ENCODE peak calls at places on chromosomes 16 and 17, in six cellular contexts. One of them, this sample, is unnamed.

GRCh38 chr16:54632322-54632721 is 298.3 kb upstream of the IRX5 start:
- DNase-seq in T47D: no peak
- DNase-seq in HCT116: no peak
- DNase-seq in K562: no peak
- DNase-seq in SK-N-SH: no peak
- DNase-seq in H1: no peak
- DNase-seq in this sample: no peak

GRCh38 chr17:61383689-61384201 is 15.9 kb upstream of the TBX2 start:
- DNase-seq in T47D: no peak
- DNase-seq in HCT116: no peak
- DNase-seq in SK-N-SH: peak
- DNase-seq in K562: no peak
- DNase-seq in H1: no peak
- DNase-seq in this sample: no peak

GRCh38 chr16:59045496-59045895 is 311.4 kb upstream of the GOT2 start:
- DNase-seq in SK-N-SH: no peak
- DNase-seq in H1: no peak
- DNase-seq in HCT116: no peak
- DNase-seq in K562: no peak
- DNase-seq in T47D: no peak
- DNase-seq in this sample: no peak

GRCh38 chr17:78307887-78308633 is 51.8 kb downstream of the SOCS3 start:
- DNase-seq in H1: no peak
- DNase-seq in T47D: no peak
- DNase-seq in K562: peak
- DNase-seq in SK-N-SH: peak
- DNase-seq in HCT116: no peak
- DNase-seq in this sample: no peak

GRCh38 chr17:74230896-74231295 is 17.5 kb downstream of the TTYH2 start:
- DNase-seq in HCT116: no peak
- DNase-seq in K562: no peak
- DNase-seq in SK-N-SH: no peak
- DNase-seq in H1: no peak
- DNase-seq in T47D: no peak
- DNase-seq in this sample: no peak

GRCh38 chr17:39169101-39169500 is 3.1 kb upstream of the ARL5C start:
- DNase-seq in SK-N-SH: no peak
- DNase-seq in K562: no peak
- DNase-seq in HCT116: no peak
- DNase-seq in T47D: no peak
- DNase-seq in H1: no peak
- DNase-seq in this sample: no peak

GRCh38 chr16:767743-768235 is 7.3 kb downstream of the MSLN start:
- DNase-seq in H1: no peak
- DNase-seq in K562: no peak
- DNase-seq in SK-N-SH: peak
- DNase-seq in HCT116: no peak
- DNase-seq in T47D: no peak
- DNase-seq in this sample: no peak

GRCh38 chr16:4663756-4664465 is 29.5 kb upstream of the NUDT16L1 start:
- DNase-seq in SK-N-SH: no peak
- DNase-seq in HCT116: no peak
- DNase-seq in T47D: no peak
- DNase-seq in K562: no peak
- DNase-seq in H1: no peak
- DNase-seq in this sample: no peak

GRCh38 chr16:75742424-75743047 is 16.2 kb upstream of the CPHXL start:
- DNase-seq in HCT116: peak
- DNase-seq in H1: no peak
- DNase-seq in SK-N-SH: no peak
- DNase-seq in K562: no peak
- DNase-seq in T47D: no peak
- DNase-seq in this sample: no peak

GRCh38 chr17:40086150-40087044 is 14.0 kb downstream of the NR1D1 start:
- DNase-seq in SK-N-SH: peak
- DNase-seq in K562: peak
- DNase-seq in HCT116: no peak
- DNase-seq in H1: peak
- DNase-seq in T47D: peak
- DNase-seq in this sample: no peak

GRCh38 chr16:622920-623280 is 7.9 kb upstream of the WFIKKN1 start:
- DNase-seq in HCT116: no peak
- DNase-seq in H1: no peak
- DNase-seq in K562: peak
- DNase-seq in T47D: no peak
- DNase-seq in SK-N-SH: no peak
- DNase-seq in this sample: no peak

GRCh38 chr17:80474933-80475915 is 1.2 kb downstream of the NPTX1 start:
- DNase-seq in HCT116: no peak
- DNase-seq in H1: peak
- DNase-seq in SK-N-SH: peak
- DNase-seq in T47D: no peak
- DNase-seq in K562: no peak
- DNase-seq in this sample: no peak

GRCh38 chr16:96935-97381 is 18.9 kb downstream of the MPG start:
- DNase-seq in K562: peak
- DNase-seq in T47D: peak
- DNase-seq in HCT116: peak
- DNase-seq in SK-N-SH: peak
- DNase-seq in H1: peak
- DNase-seq in this sample: peak

GRCh38 chr17:80005360-80006338 is 30.0 kb downstream of the TBC1D16 start:
- DNase-seq in H1: peak
- DNase-seq in T47D: peak
- DNase-seq in HCT116: peak
- DNase-seq in SK-N-SH: peak
- DNase-seq in K562: peak
- DNase-seq in this sample: no peak

GRCh38 chr16:85288869-85289660 is 176.8 kb upstream of the CIBAR2 start:
- DNase-seq in HCT116: no peak
- DNase-seq in SK-N-SH: no peak
- DNase-seq in H1: no peak
- DNase-seq in K562: no peak
- DNase-seq in T47D: no peak
- DNase-seq in this sample: no peak

GRCh38 chr16:85285681-85286065 is 173.4 kb upstream of the CIBAR2 start:
- DNase-seq in SK-N-SH: no peak
- DNase-seq in HCT116: no peak
- DNase-seq in T47D: no peak
- DNase-seq in H1: no peak
- DNase-seq in K562: no peak
- DNase-seq in this sample: no peak

GRCh38 chr16:85286066-85286712 is 173.9 kb upstream of the CIBAR2 start:
- DNase-seq in K562: no peak
- DNase-seq in T47D: no peak
- DNase-seq in H1: no peak
- DNase-seq in HCT116: no peak
- DNase-seq in SK-N-SH: peak
- DNase-seq in this sample: no peak

GRCh38 chr16:85288341-85288868 is 176.1 kb upstream of the CIBAR2 start:
- DNase-seq in HCT116: no peak
- DNase-seq in K562: no peak
- DNase-seq in H1: no peak
- DNase-seq in SK-N-SH: no peak
- DNase-seq in T47D: no peak
- DNase-seq in this sample: no peak

GRCh38 chr16:85286970-85287814 is 174.9 kb upstream of the CIBAR2 start:
- DNase-seq in HCT116: no peak
- DNase-seq in H1: no peak
- DNase-seq in K562: peak
- DNase-seq in T47D: no peak
- DNase-seq in SK-N-SH: peak
- DNase-seq in this sample: no peak
- TF ChIP-seq JUND in HCT116: no peak
- TF ChIP-seq JUND in H1: no peak
- TF ChIP-seq JUND in K562: no peak
- TF ChIP-seq JUND in T47D: no peak
- TF ChIP-seq JUND in SK-N-SH: no peak
- TF ChIP-seq JUND in this sample: no peak

GRCh38 chr17:16974569-16975265 is 2.8 kb upstream of the TNFRSF13B start:
- DNase-seq in T47D: peak
- DNase-seq in H1: peak
- DNase-seq in K562: no peak
- DNase-seq in SK-N-SH: no peak
- DNase-seq in HCT116: no peak
- DNase-seq in this sample: no peak

GRCh38 chr17:16975744-16976625 is 4.1 kb upstream of the TNFRSF13B start:
- DNase-seq in H1: peak
- DNase-seq in HCT116: no peak
- DNase-seq in SK-N-SH: no peak
- DNase-seq in K562: no peak
- DNase-seq in T47D: no peak
- DNase-seq in this sample: peak

GRCh38 chr17:16973760-16974540 is 2.0 kb upstream of the TNFRSF13B start:
- DNase-seq in SK-N-SH: no peak
- DNase-seq in HCT116: no peak
- DNase-seq in T47D: no peak
- DNase-seq in H1: peak
- DNase-seq in K562: no peak
- DNase-seq in this sample: peak

GRCh38 chr17:16976686-16977550 is 5.0 kb upstream of the TNFRSF13B start:
- DNase-seq in SK-N-SH: no peak
- DNase-seq in K562: no peak
- DNase-seq in T47D: no peak
- DNase-seq in HCT116: no peak
- DNase-seq in H1: peak
- DNase-seq in this sample: no peak

GRCh38 chr17:16975266-16975651 is 3.3 kb upstream of the TNFRSF13B start:
- DNase-seq in K562: no peak
- DNase-seq in HCT116: no peak
- DNase-seq in T47D: no peak
- DNase-seq in H1: peak
- DNase-seq in SK-N-SH: no peak
- DNase-seq in this sample: peak
- TF ChIP-seq JUND in K562: no peak
- TF ChIP-seq JUND in HCT116: no peak
- TF ChIP-seq JUND in T47D: no peak
- TF ChIP-seq JUND in H1: no peak
- TF ChIP-seq JUND in SK-N-SH: no peak
- TF ChIP-seq JUND in this sample: no peak

GRCh38 chr17:7046127-7046724 is 2.3 kb upstream of the SLC16A11 start:
- DNase-seq in K562: no peak
- DNase-seq in HCT116: peak
- DNase-seq in H1: peak
- DNase-seq in SK-N-SH: no peak
- DNase-seq in T47D: peak
- DNase-seq in this sample: no peak
- TF ChIP-seq JUND in K562: no peak
- TF ChIP-seq JUND in HCT116: no peak
- TF ChIP-seq JUND in H1: no peak
- TF ChIP-seq JUND in SK-N-SH: no peak
- TF ChIP-seq JUND in T47D: no peak
- TF ChIP-seq JUND in this sample: no peak

GRCh38 chr17:44844390-44844830 is 3.3 kb upstream of the HIGD1B start:
- DNase-seq in SK-N-SH: no peak
- DNase-seq in HCT116: no peak
- DNase-seq in T47D: no peak
- DNase-seq in K562: no peak
- DNase-seq in H1: no peak
- DNase-seq in this sample: no peak
- TF ChIP-seq JUND in SK-N-SH: no peak
- TF ChIP-seq JUND in HCT116: no peak
- TF ChIP-seq JUND in T47D: no peak
- TF ChIP-seq JUND in K562: no peak
- TF ChIP-seq JUND in H1: no peak
- TF ChIP-seq JUND in this sample: no peak

GRCh38 chr17:51121620-51122472 is 1.2 kb upstream of the SPAG9 start:
- DNase-seq in SK-N-SH: peak
- DNase-seq in K562: peak
- DNase-seq in H1: peak
- DNase-seq in HCT116: peak
- DNase-seq in T47D: peak
- DNase-seq in this sample: peak

GRCh38 chr17:51119415-51120356 is 982 bp downstream of the SPAG9 start:
- DNase-seq in HCT116: peak
- DNase-seq in SK-N-SH: peak
- DNase-seq in K562: no peak
- DNase-seq in H1: peak
- DNase-seq in T47D: peak
- DNase-seq in this sample: no peak

GRCh38 chr17:51120739-51121619 is at the start of gene SPAG9:
- DNase-seq in K562: peak
- DNase-seq in H1: peak
- DNase-seq in T47D: peak
- DNase-seq in SK-N-SH: peak
- DNase-seq in HCT116: peak
- DNase-seq in this sample: peak

GRCh38 chr17:51118330-51119195 is 2.1 kb downstream of the SPAG9 start:
- DNase-seq in T47D: no peak
- DNase-seq in H1: no peak
- DNase-seq in K562: no peak
- DNase-seq in SK-N-SH: peak
- DNase-seq in HCT116: no peak
- DNase-seq in this sample: no peak

GRCh38 chr17:51120357-51120738 is 320 bp downstream of the SPAG9 start:
- DNase-seq in T47D: peak
- DNase-seq in HCT116: no peak
- DNase-seq in SK-N-SH: peak
- DNase-seq in K562: peak
- DNase-seq in H1: no peak
- DNase-seq in this sample: no peak
- TF ChIP-seq JUND in T47D: no peak
- TF ChIP-seq JUND in HCT116: no peak
- TF ChIP-seq JUND in SK-N-SH: no peak
- TF ChIP-seq JUND in K562: no peak
- TF ChIP-seq JUND in H1: no peak
- TF ChIP-seq JUND in this sample: no peak

GRCh38 chr16:9595393-9595792 is 503.9 kb downstream of the HAPSTR1 start:
- DNase-seq in T47D: no peak
- DNase-seq in K562: no peak
- DNase-seq in H1: no peak
- DNase-seq in HCT116: no peak
- DNase-seq in SK-N-SH: no peak
- DNase-seq in this sample: no peak

GRCh38 chr16:9594047-9594446 is 502.6 kb downstream of the HAPSTR1 start:
- DNase-seq in SK-N-SH: no peak
- DNase-seq in HCT116: no peak
- DNase-seq in K562: no peak
- DNase-seq in H1: no peak
- DNase-seq in T47D: no peak
- DNase-seq in this sample: no peak

GRCh38 chr16:9596788-9597187 is 505.3 kb downstream of the HAPSTR1 start:
- DNase-seq in K562: no peak
- DNase-seq in T47D: no peak
- DNase-seq in HCT116: no peak
- DNase-seq in SK-N-SH: no peak
- DNase-seq in H1: no peak
- DNase-seq in this sample: no peak

GRCh38 chr16:9594961-9595360 is 503.5 kb downstream of the HAPSTR1 start:
- DNase-seq in K562: no peak
- DNase-seq in SK-N-SH: no peak
- DNase-seq in H1: no peak
- DNase-seq in HCT116: no peak
- DNase-seq in T47D: no peak
- DNase-seq in this sample: no peak

DNA sequence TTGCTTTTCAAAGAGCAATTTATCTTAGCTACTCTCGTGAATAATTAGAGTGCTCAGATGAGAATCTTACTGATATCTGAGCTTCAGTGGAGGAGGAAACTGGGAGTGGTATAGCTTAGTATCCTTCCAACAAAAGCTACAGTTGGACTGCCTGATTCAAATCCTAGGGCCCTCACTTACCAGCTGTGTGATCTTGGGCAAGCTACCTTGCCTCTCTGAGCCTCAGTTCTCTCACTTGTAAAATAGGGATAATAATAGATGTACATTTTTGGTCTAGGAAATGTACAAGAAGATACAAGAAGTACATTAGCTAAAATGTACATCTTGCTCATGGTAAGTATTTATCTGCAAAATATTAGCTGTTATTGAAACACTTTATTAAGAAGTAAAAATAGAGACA is 502.0 kb downstream of the HAPSTR1 start:
- DNase-seq in T47D: no peak
- DNase-seq in H1: no peak
- DNase-seq in SK-N-SH: no peak
- DNase-seq in HCT116: no peak
- DNase-seq in K562: no peak
- DNase-seq in this sample: no peak
- TF ChIP-seq JUND in T47D: no peak
- TF ChIP-seq JUND in H1: no peak
- TF ChIP-seq JUND in SK-N-SH: no peak
- TF ChIP-seq JUND in HCT116: no peak
- TF ChIP-seq JUND in K562: no peak
- TF ChIP-seq JUND in this sample: no peak